ENCODE peak calls at places on chromosomes 2 and 18, in six cellular contexts. T is right cardiac atrium, S is psoas muscle, U is mesendoderm, K is mammary epithelial cell, F is IMR-90. I is an unnamed sample.

GRCh38 chr18:48080546-48080945 is 150.1 kb upstream of the SMAD2 start:
- DNase-seq in T (no peak), S (no peak), U (no peak), K (no peak), F (no peak), I (no peak)

GRCh38 chr2:231900486-231900942 is 25.7 kb downstream of the NPPC start:
- DNase-seq in T (peak; percentile 91), S (peak; percentile 77), U (peak; percentile 90), K (peak; percentile 36), F (peak; percentile 55), I (no peak)

GRCh38 chr2:164388511-164388910 is 232.8 kb downstream of the GRB14 start:
- DNase-seq in T (no peak), S (no peak), U (peak; percentile 74), K (peak; percentile 77), F (peak; percentile 63), I (no peak)

GRCh38 chr2:23940262-23940975 is at the start of gene UBXN2A:
- DNase-seq in T (peak; percentile 90), S (peak; percentile 83), U (peak; percentile 93), K (peak; percentile 77), F (peak; percentile 77), I (no peak)

GRCh38 chr2:44688442-44689124 is 252.9 kb upstream of the SIX3 start:
- DNase-seq in T (no peak), S (no peak), U (no peak), K (no peak), F (no peak), I (no peak)

GRCh38 chr18:59143441-59143840 is 3.8 kb downstream of the SEC11C start:
- DNase-seq in T (no peak), S (no peak), U (no peak), K (no peak), F (peak; percentile 41), I (no peak)

GRCh38 chr2:239309398-239310245 is 91.2 kb downstream of the HDAC4 start:
- DNase-seq in T (no peak), S (no peak), U (no peak), K (no peak), F (no peak), I (no peak)

GRCh38 chr2:148021059-148021985 is at the start of gene MBD5:
- DNase-seq in T (no peak), S (peak; percentile 37), U (peak; percentile 84), K (peak; percentile 36), F (peak; percentile 58), I (peak; percentile 2)

GRCh38 chr2:46225150-46225480 is 72.1 kb upstream of the EPAS1 start:
- DNase-seq in T (no peak), S (no peak), U (no peak), K (no peak), F (no peak), I (no peak)

GRCh38 chr2:199798881-199799580 is 52.0 kb downstream of the FTCDNL1 start:
- DNase-seq in T (peak; percentile 43), S (peak; percentile 16), U (peak; percentile 40), K (no peak), F (no peak), I (peak; percentile 4)

GRCh38 chr2:217085543-217085942 is 225.7 kb upstream of the TNP1 start:
- DNase-seq in T (no peak), S (no peak), U (no peak), K (no peak), F (peak; percentile 45), I (no peak)

GRCh38 chr2:216222650-216223352 is 113.7 kb downstream of the XRCC5 start:
- DNase-seq in T (no peak), S (no peak), U (peak; percentile 62), K (peak; percentile 41), F (peak; percentile 67), I (no peak)

GRCh38 chr2:167596072-167596471 is 651.3 kb downstream of the STK39 start:
- DNase-seq in T (no peak), S (no peak), U (no peak), K (no peak), F (no peak), I (no peak)

GRCh38 chr2:133360882-133361281 is 207.4 kb downstream of the NCKAP5 start:
- DNase-seq in T (no peak), S (no peak), U (no peak), K (no peak), F (no peak), I (no peak)

GRCh38 chr2:96546797-96547196 is 10.2 kb downstream of the ARID5A start:
- DNase-seq in T (no peak), S (no peak), U (no peak), K (no peak), F (no peak), I (no peak)

GRCh38 chr2:235951980-235952379 is 216.2 kb downstream of the GBX2 start:
- DNase-seq in T (no peak), S (no peak), U (peak; percentile 44), K (peak; percentile 64), F (no peak), I (no peak)

GRCh38 chr18:8803957-8804356 is 98.6 kb downstream of the MTCL1 start:
- DNase-seq in T (no peak), S (no peak), U (no peak), K (no peak), F (no peak), I (no peak)

GRCh38 chr2:238103465-238104070 is 3.4 kb downstream of the ESPNL start:
- DNase-seq in T (peak; percentile 43), S (no peak), U (no peak), K (no peak), F (no peak), I (no peak)

GRCh38 chr2:1556776-1557466 is 143.7 kb downstream of the TPO start:
- DNase-seq in T (no peak), S (peak; percentile 47), U (peak; percentile 57), K (no peak), F (peak; percentile 81), I (no peak)

GRCh38 chr2:212970132-212970531 is 181.3 kb downstream of the IKZF2 start:
- DNase-seq in T (no peak), S (no peak), U (no peak), K (no peak), F (peak; percentile 79), I (no peak)

GRCh38 chr18:44679056-44679911 is 1.4 kb upstream of the SETBP1 start:
- DNase-seq in T (peak; percentile 94), S (peak; percentile 88), U (peak; percentile 92), K (peak; percentile 80), F (peak; percentile 81), I (no peak)

GRCh38 chr2:235713244-235713643 is 219.4 kb downstream of the AGAP1 start:
- DNase-seq in T (no peak), S (no peak), U (no peak), K (no peak), F (no peak), I (no peak)

GRCh38 chr2:27992787-27993747 is 102.5 kb downstream of the BABAM2 start:
- DNase-seq in T (no peak), S (no peak), U (peak; percentile 63), K (peak; percentile 62), F (peak; percentile 78), I (no peak)

GRCh38 chr2:118010470-118010869 is 3.4 kb downstream of the CCDC93 start:
- DNase-seq in T (no peak), S (no peak), U (no peak), K (no peak), F (no peak), I (no peak)

GRCh38 chr2:7812231-7812995 is 869.4 kb upstream of the ID2 start:
- DNase-seq in T (no peak), S (no peak), U (no peak), K (peak; percentile 80), F (peak; percentile 68), I (no peak)

GRCh38 chr18:23341983-23342382 is 111.1 kb upstream of the RIOK3 start:
- DNase-seq in T (no peak), S (no peak), U (no peak), K (no peak), F (no peak), I (no peak)

GRCh38 chr18:23342506-23342905 is 110.6 kb upstream of the RIOK3 start:
- DNase-seq in T (no peak), S (no peak), U (no peak), K (no peak), F (no peak), I (no peak)

GRCh38 chr18:23337599-23338444 is 115.3 kb upstream of the RIOK3 start:
- DNase-seq in T (no peak), S (no peak), U (peak; percentile 90), K (peak; percentile 50), F (peak; percentile 79), I (no peak)

GRCh38 chr18:23340661-23341060 is 112.4 kb upstream of the RIOK3 start:
- DNase-seq in T (peak; percentile 76), S (no peak), U (no peak), K (no peak), F (peak; percentile 67), I (no peak)

DNA sequence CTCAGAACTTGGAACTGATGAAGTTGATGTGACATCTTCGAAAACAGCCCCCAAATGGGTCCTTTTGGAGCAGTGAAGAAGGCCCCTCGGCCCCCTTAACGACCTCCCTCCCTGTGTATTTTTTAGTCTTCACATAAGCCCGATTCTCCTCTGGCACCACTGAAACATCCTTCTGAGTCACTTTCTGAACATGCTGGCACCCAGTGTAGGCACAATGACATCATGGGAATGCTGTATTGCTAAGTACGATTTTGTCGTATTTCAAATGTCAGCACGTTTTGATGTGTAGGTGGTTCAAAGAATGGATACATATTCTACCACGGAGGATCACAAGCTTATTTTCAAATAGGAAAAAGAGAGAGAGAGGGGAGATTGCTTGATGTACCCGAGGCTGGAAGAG is 111.7 kb upstream of the RIOK3 start:
- DNase-seq in T (no peak), S (no peak), U (no peak), K (peak; percentile 18), F (peak; percentile 28), I (no peak)
- H3K27ac ChIP-seq in T (peak overlapping the region; percentile 67), S (no peak overlapping the region), U (no peak overlapping the region), K (no peak overlapping the region), F (no peak overlapping the region), I (peak overlapping the region; percentile 50)

DNA sequence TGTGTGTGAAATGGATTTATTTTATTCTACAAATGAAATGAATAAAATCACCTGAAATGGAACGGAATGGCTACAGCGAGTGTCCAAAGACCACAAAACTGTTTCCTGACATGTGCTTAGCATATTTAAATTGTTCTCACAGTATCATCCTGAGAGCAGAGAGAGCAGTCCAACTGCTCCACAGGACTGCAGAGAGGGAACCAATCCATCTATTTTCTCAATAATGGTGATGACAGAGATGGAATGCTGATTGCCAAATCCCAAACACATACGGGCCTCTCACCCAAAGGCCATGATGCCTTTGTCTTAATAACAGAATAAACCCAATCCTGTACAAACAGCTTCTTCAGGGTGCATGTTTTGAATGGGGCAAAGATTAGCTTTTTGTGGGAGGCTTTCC is 41.1 kb downstream of the STAT1 start:
- DNase-seq in T (no peak), S (no peak), U (no peak), K (no peak), F (no peak), I (no peak)
- H3K4me3 ChIP-seq in T (no peak overlapping the region), S (no peak overlapping the region), U (no peak overlapping the region), K (no peak overlapping the region), F (no peak overlapping the region), I (no peak overlapping the region)

DNA sequence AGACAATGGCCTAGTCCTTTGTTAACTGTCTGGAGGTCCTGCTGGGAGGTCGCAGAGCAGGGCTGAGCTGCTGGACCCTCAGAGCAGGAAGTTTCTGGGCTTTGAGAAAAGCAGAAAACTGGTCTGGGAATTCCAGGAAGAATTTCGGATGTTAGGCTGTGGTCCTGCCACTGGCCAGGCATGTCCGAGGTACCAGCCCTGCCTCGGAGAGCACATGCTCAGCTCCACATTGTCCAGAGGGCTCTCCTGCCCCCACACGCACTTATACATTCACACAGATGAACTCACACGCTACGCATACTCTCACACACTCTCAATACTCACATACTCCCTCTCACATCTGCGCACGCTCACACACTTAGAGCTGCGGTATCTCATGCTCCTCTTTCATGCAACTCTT is 146.1 kb downstream of the NCK2 start:
- DNase-seq in T (no peak), S (no peak), U (no peak), K (no peak), F (no peak), I (no peak)
- H3K4me1 ChIP-seq in T (peaks cover 2% of the 10 kb centered on the region), S (peaks cover 31% of the 10 kb centered on the region), U (peaks cover 4% of the 10 kb centered on the region), K (peaks cover 1% of the 10 kb centered on the region), F (peaks cover 8% of the 10 kb centered on the region), I (peaks cover 46% of the 10 kb centered on the region)

GRCh38 chr2:156883828-156884615 is 373.5 kb upstream of the GALNT5 start:
- DNase-seq in T (no peak), S (no peak), U (peak; percentile 54), K (peak; percentile 87), F (peak; percentile 62), I (no peak)
- H3K27ac ChIP-seq in T (no peak overlapping the region), S (no peak overlapping the region), U (no peak overlapping the region), K (no peak overlapping the region), F (no peak overlapping the region), I (no peak overlapping the region)